ENCODE peak calls at places on chromosomes 16 and 17, in eight cellular contexts. F is foreskin fibroblast, E is cardiac muscle cell, V is upper lobe of right lung, L is natural killer cell, A is RWPE1, D is transverse colon, X is nephron progenitor cell. I is an unnamed sample.

GRCh38 chr17:80605326-80606066 is 60.9 kb downstream of the RPTOR start:
- DNase-seq in F (peak; percentile 50), E (no peak), V (no peak), L (no peak), A (peak; percentile 96), D (no peak), X (no peak), I (peak; percentile 87)

GRCh38 chr16:83722501-83723183 is 85.1 kb upstream of the HSBP1 start:
- DNase-seq in F (no peak), E (no peak), V (no peak), L (no peak), A (no peak), D (no peak), X (no peak), I (no peak)

GRCh38 chr17:47925677-47925987 is 15.7 kb upstream of the PNPO start:
- DNase-seq in F (no peak), E (no peak), V (no peak), L (no peak), A (no peak), D (no peak), X (no peak), I (no peak)

GRCh38 chr17:52027620-52028019 is 130.9 kb downstream of the CA10 start:
- DNase-seq in F (peak; percentile 31), E (no peak), V (no peak), L (no peak), A (peak; percentile 66), D (no peak), X (no peak), I (no peak)

GRCh38 chr16:84598391-84598750 is 19.5 kb downstream of the COTL1 start:
- DNase-seq in F (no peak), E (no peak), V (no peak), L (no peak), A (no peak), D (no peak), X (no peak), I (no peak)

GRCh38 chr16:85611455-85612190 is 1.5 kb upstream of the GSE1 start:
- DNase-seq in F (peak; percentile 96), E (peak; percentile 79), V (peak; percentile 94), L (no peak), A (peak; percentile 81), D (peak; percentile 86), X (peak; percentile 75), I (peak; percentile 71)

GRCh38 chr16:30523768-30524574 is 2.4 kb downstream of the ZNF768 start:
- DNase-seq in F (peak; percentile 16), E (no peak), V (no peak), L (no peak), A (no peak), D (no peak), X (no peak), I (no peak)

GRCh38 chr17:2171725-2172446 is 117.0 kb downstream of the HIC1 start:
- DNase-seq in F (peak; percentile 97), E (peak; percentile 60), V (peak; percentile 83), L (no peak), A (no peak), D (peak; percentile 60), X (peak; percentile 38), I (no peak)

GRCh38 chr17:45230787-45231480 is 9.2 kb downstream of the FMNL1 start:
- DNase-seq in F (peak; percentile 67), E (no peak), V (no peak), L (no peak), A (no peak), D (no peak), X (no peak), I (no peak)

GRCh38 chr17:45229681-45230409 is 8.2 kb downstream of the FMNL1 start:
- DNase-seq in F (no peak), E (no peak), V (no peak), L (peak; percentile 62), A (no peak), D (peak; percentile 48), X (no peak), I (peak; percentile 77)

GRCh38 chr17:45230410-45230786 is 8.7 kb downstream of the FMNL1 start:
- DNase-seq in F (no peak), E (no peak), V (no peak), L (no peak), A (no peak), D (no peak), X (no peak), I (no peak)

GRCh38 chr17:45232514-45233422 is 11.1 kb downstream of the FMNL1 start:
- DNase-seq in F (no peak), E (no peak), V (no peak), L (no peak), A (no peak), D (no peak), X (no peak), I (no peak)

DNA sequence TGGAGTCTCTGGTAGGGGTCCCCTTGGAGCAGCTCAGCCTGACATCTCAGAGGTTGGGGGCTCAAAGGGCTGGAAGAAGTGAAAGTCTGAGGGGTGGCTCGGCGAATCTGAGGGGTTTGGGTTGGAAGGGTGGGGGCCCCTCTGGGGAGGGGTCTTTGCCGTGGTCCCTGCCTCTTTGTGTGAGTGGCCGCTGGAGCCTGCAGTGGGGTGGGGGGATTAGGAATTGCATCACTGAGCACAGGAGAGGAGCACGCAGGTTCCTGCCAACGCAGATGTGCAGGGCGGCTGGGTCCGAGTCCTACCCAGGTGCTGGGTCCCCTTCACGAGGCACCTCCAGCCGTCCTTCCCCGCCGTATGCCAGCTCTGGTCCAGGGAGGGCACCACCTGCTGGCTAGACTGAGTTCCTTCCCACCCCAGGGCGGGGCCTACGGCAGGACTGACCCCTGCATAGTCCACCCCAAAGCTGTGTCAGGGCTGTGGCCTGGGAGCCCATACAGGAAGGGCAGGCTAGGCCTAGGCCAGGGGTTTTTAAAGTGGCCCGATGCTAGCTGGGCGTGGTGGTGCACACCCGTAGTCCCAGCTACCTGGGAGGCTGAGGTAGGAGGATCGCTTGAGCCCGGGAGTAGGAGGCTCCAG is 9.9 kb downstream of the FMNL1 start:
- DNase-seq in F (no peak), E (peak; percentile 23), V (no peak), L (no peak), A (no peak), D (peak; percentile 50), X (peak; percentile 49), I (no peak)
- TF ChIP-seq CTCF in F (peak; percentile 15), E (peak; percentile 36), V (peak; percentile 33), L (peak; percentile 15), A (no peak), D (peak; percentile 37), X (peak; percentile 25), I (peak; percentile 31)

GRCh38 chr16:23716484-23716883 is 3.5 kb upstream of the ERN2 start:
- DNase-seq in F (no peak), E (no peak), V (no peak), L (no peak), A (no peak), D (no peak), X (no peak), I (no peak)
- TF ChIP-seq CTCF in F (no peak), E (no peak), V (no peak), L (no peak), A (no peak), D (no peak), X (no peak), I (no peak)

GRCh38 chr16:2428787-2429036 is 535 bp upstream of the CCNF start:
- DNase-seq in F (no peak), E (no peak), V (no peak), L (no peak), A (no peak), D (no peak), X (no peak), I (no peak)

GRCh38 chr16:2427526-2427925 is 1.7 kb upstream of the CCNF start:
- DNase-seq in F (no peak), E (no peak), V (peak; percentile 57), L (no peak), A (no peak), D (no peak), X (no peak), I (no peak)

GRCh38 chr16:2426941-2427361 is 2.3 kb upstream of the CCNF start:
- DNase-seq in F (peak; percentile 24), E (no peak), V (peak; percentile 77), L (no peak), A (peak; percentile 27), D (no peak), X (no peak), I (no peak)

GRCh38 chr16:2429037-2429770 is at the start of gene CCNF:
- DNase-seq in F (peak; percentile 99), E (peak; percentile 96), V (peak; percentile 99), L (peak; percentile 91), A (peak; percentile 99), D (peak; percentile 98), X (peak; percentile 99), I (peak; percentile 100)

GRCh38 chr16:2428051-2428786 is 1.0 kb upstream of the CCNF start:
- DNase-seq in F (peak; percentile 68), E (peak; percentile 26), V (peak; percentile 77), L (no peak), A (peak; percentile 26), D (peak; percentile 58), X (peak; percentile 61), I (peak; percentile 61)
- TF ChIP-seq CTCF in F (peak; percentile 30), E (peak; percentile 34), V (peak; percentile 27), L (no peak), A (peak; percentile 16), D (peak; percentile 40), X (no peak), I (no peak)

GRCh38 chr17:58306131-58306951 is 22.3 kb downstream of the TSPOAP1 start:
- DNase-seq in F (no peak), E (no peak), V (no peak), L (no peak), A (no peak), D (no peak), X (no peak), I (no peak)

GRCh38 chr17:58308985-58309917 is 19.3 kb downstream of the TSPOAP1 start:
- DNase-seq in F (no peak), E (no peak), V (no peak), L (no peak), A (no peak), D (no peak), X (no peak), I (no peak)

GRCh38 chr17:58307468-58308172 is 21.0 kb downstream of the TSPOAP1 start:
- DNase-seq in F (no peak), E (no peak), V (no peak), L (no peak), A (no peak), D (no peak), X (no peak), I (no peak)

GRCh38 chr17:58309918-58310259 is 18.7 kb downstream of the TSPOAP1 start:
- DNase-seq in F (no peak), E (no peak), V (no peak), L (no peak), A (no peak), D (no peak), X (no peak), I (no peak)

DNA sequence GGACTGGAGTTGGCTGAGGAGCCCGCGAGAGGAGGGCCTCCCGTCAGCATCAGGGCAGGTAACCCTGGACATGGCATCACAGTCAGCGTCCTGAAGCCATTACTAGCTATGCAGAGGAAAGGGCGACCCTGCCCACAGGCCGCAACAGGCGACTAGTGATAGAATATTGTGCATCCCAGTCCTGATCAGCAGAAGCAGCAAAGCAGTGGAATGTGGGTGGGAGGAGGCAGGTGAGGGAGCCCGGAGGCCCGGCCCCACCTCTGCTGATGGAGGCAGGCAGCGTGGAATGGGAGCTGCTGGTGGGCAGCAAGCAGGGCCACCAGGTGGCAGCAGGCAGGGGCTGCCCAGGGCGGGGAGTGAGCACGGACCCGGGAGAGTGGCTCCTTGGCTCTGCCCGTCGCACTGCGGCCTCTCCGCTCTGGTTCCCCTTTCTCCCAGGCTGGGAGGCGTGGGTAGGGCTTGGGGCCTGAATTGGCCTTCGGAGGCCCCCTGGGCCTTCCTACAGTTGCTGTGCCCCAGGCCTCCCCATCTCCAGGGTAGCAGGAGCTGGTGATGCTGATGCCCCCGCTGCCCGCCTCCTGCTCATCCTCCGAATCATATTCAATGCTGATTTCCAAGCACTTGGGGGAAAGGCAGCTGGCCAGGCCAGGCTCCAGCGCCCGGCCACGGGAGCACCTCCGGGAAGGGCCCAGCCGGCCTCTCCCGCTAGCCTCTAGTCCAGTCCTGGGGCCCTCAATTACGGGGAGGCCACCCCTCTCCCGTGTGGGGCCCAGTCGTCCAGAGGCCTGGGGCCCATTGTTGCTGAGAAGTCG is 20.2 kb downstream of the TSPOAP1 start:
- DNase-seq in F (no peak), E (peak; percentile 16), V (no peak), L (no peak), A (no peak), D (no peak), X (no peak), I (no peak)
- TF ChIP-seq CTCF in F (peak; percentile 14), E (peak; percentile 32), V (peak; percentile 22), L (no peak), A (no peak), D (no peak), X (peak; percentile 29), I (no peak)

I was measured in GM20000.